ENCODE peak calls at places on chromosome 20, in six cellular contexts. U is EL; Z is activated CD4-positive, alpha-beta T cell treated with anti-CD3 and anti-CD28 coated beads for 1 hour; S is NCI-H1417; I is kidney epithelial cell; X is activated effector memory CD4-positive, alpha-beta T cell treated with Interleukin-2 at 50 U/mL for 16 hours. Y is an unnamed sample.

GRCh38 chr20:58649288-58650180 is 1.5 kb upstream of the STX16 start:
- DNase-seq in U (peak), Z (peak), S (peak), I (no peak), X (peak), Y (no peak)

GRCh38 chr20:49835031-49835430 is 22.4 kb downstream of the SLC9A8 start:
- DNase-seq in U (no peak), Z (no peak), S (no peak), I (no peak), X (no peak), Y (no peak)

GRCh38 chr20:34928411-34928810 is 27.2 kb downstream of the GSS start:
- DNase-seq in U (no peak), Z (no peak), S (no peak), I (no peak), X (no peak), Y (no peak)

GRCh38 chr20:33796907-33797544 is 14.1 kb upstream of the CHMP4B start:
- DNase-seq in U (no peak), Z (no peak), S (no peak), I (no peak), X (no peak), Y (no peak)

GRCh38 chr20:44696315-44696714 is 18.9 kb upstream of the CCN5 start:
- DNase-seq in U (no peak), Z (no peak), S (no peak), I (no peak), X (no peak), Y (no peak)

GRCh38 chr20:57256908-57257307 is 9.5 kb downstream of the BMP7 start:
- DNase-seq in U (no peak), Z (no peak), S (no peak), I (no peak), X (no peak), Y (peak)

GRCh38 chr20:14879020-14879697 is 541.7 kb upstream of the FLRT3 start:
- DNase-seq in U (peak), Z (no peak), S (peak), I (peak), X (no peak), Y (peak)

GRCh38 chr20:46592580-46593362 is 42.3 kb upstream of the OCSTAMP start:
- DNase-seq in U (no peak), Z (no peak), S (no peak), I (no peak), X (no peak), Y (no peak)

GRCh38 chr20:57407541-57407956 is 16.4 kb downstream of the RBM38 start:
- DNase-seq in U (no peak), Z (no peak), S (peak), I (no peak), X (no peak), Y (no peak)

GRCh38 chr20:41126719-41127118 is 10.6 kb upstream of the PLCG1 start:
- DNase-seq in U (no peak), Z (no peak), S (no peak), I (no peak), X (no peak), Y (no peak)

GRCh38 chr20:20410678-20411077 is 42.8 kb downstream of the INSM1 start:
- DNase-seq in U (no peak), Z (no peak), S (peak), I (no peak), X (no peak), Y (peak)

GRCh38 chr20:23156842-23157423 is 70.8 kb upstream of the CD93 start:
- DNase-seq in U (no peak), Z (no peak), S (no peak), I (no peak), X (no peak), Y (no peak)

GRCh38 chr20:9110916-9111432 is 42.1 kb downstream of the PLCB4 start:
- DNase-seq in U (no peak), Z (no peak), S (no peak), I (no peak), X (no peak), Y (no peak)

GRCh38 chr20:63369724-63370622 is 8.8 kb upstream of the CHRNA4 start:
- DNase-seq in U (no peak), Z (no peak), S (no peak), I (no peak), X (no peak), Y (no peak)

GRCh38 chr20:5931411-5931810 is 18.9 kb downstream of the TRMT6 start:
- DNase-seq in U (no peak), Z (no peak), S (no peak), I (no peak), X (no peak), Y (no peak)

GRCh38 chr20:17202030-17202429 is 24.8 kb upstream of the PCSK2 start:
- DNase-seq in U (no peak), Z (no peak), S (no peak), I (no peak), X (no peak), Y (no peak)

GRCh38 chr20:57439432-57439831 is 48.2 kb downstream of the RBM38 start:
- DNase-seq in U (no peak), Z (no peak), S (peak), I (no peak), X (no peak), Y (peak)

GRCh38 chr20:63957690-63958441 is 1.6 kb upstream of the UCKL1 start:
- DNase-seq in U (peak), Z (no peak), S (peak), I (no peak), X (no peak), Y (peak)

GRCh38 chr20:33852971-33853813 is 42.0 kb downstream of the CHMP4B start:
- DNase-seq in U (no peak), Z (no peak), S (no peak), I (no peak), X (peak), Y (no peak)

GRCh38 chr20:23666189-23666588 is 22.6 kb downstream of the CST4 start:
- DNase-seq in U (peak), Z (no peak), S (peak), I (no peak), X (no peak), Y (no peak)

GRCh38 chr20:47531468-47531867 is 29.8 kb downstream of the NCOA3 start:
- DNase-seq in U (no peak), Z (no peak), S (no peak), I (no peak), X (no peak), Y (no peak)

GRCh38 chr20:31717478-31717946 is 5.2 kb downstream of the BCL2L1 start:
- DNase-seq in U (no peak), Z (no peak), S (no peak), I (no peak), X (no peak), Y (no peak)

GRCh38 chr20:51368461-51369211 is 173.9 kb downstream of the NFATC2 start:
- DNase-seq in U (no peak), Z (no peak), S (no peak), I (no peak), X (no peak), Y (no peak)

GRCh38 chr20:35611482-35611881 is 4.1 kb upstream of the SPAG4 start:
- DNase-seq in U (no peak), Z (no peak), S (no peak), I (no peak), X (no peak), Y (no peak)

GRCh38 chr20:38123021-38123587 is 42.0 kb downstream of the TGM2 start:
- DNase-seq in U (peak), Z (no peak), S (no peak), I (no peak), X (no peak), Y (no peak)

GRCh38 chr20:36856691-36857635 is 19.0 kb upstream of the TLDC2 start:
- DNase-seq in U (peak), Z (peak), S (peak), I (no peak), X (peak), Y (no peak)

GRCh38 chr20:40532103-40532502 is 156.9 kb downstream of the MAFB start:
- DNase-seq in U (no peak), Z (no peak), S (peak), I (no peak), X (no peak), Y (no peak)

GRCh38 chr20:23022849-23023248 is 12.3 kb upstream of the SSTR4 start:
- DNase-seq in U (no peak), Z (no peak), S (no peak), I (no peak), X (no peak), Y (no peak)

GRCh38 chr20:22502731-22503191 is 81.6 kb downstream of the FOXA2 start:
- DNase-seq in U (no peak), Z (no peak), S (peak), I (no peak), X (no peak), Y (no peak)

GRCh38 chr20:60851826-60852704 is 400.0 kb upstream of the CDH4 start:
- DNase-seq in U (no peak), Z (no peak), S (peak), I (no peak), X (no peak), Y (no peak)

GRCh38 chr20:51512645-51513044 is 29.9 kb downstream of the NFATC2 start:
- DNase-seq in U (no peak), Z (no peak), S (no peak), I (no peak), X (no peak), Y (no peak)

GRCh38 chr20:50267041-50267865 is 76.6 kb downstream of the CEBPB start:
- DNase-seq in U (peak), Z (no peak), S (no peak), I (no peak), X (no peak), Y (peak)

GRCh38 chr20:5039255-5039657 is 37.9 kb upstream of the SLC23A2 start:
- DNase-seq in U (no peak), Z (peak), S (no peak), I (no peak), X (no peak), Y (no peak)

GRCh38 chr20:460707-461106 is 1.6 kb downstream of the TBC1D20 start:
- DNase-seq in U (peak), Z (no peak), S (peak), I (no peak), X (no peak), Y (no peak)